ENCODE peak calls at places on chromosomes 16 and 17, in five cellular contexts. One of them, this sample, is unnamed. For H3K4me1, the result is how much of the 10 kb centered on the place peaks cover.

GRCh38 chr17:75090871-75091854 is 3.4 kb downstream of the SLC16A5 start:
- DNase-seq in spleen: peak
- DNase-seq in GM23248: no peak
- DNase-seq in iPS DF 6.9: no peak
- DNase-seq in CD4-positive, alpha-beta memory T cell: no peak
- DNase-seq in this sample: no peak

GRCh38 chr17:19897108-19897854 is 29.5 kb upstream of the ULK2 start:
- DNase-seq in spleen: peak
- DNase-seq in GM23248: no peak
- DNase-seq in iPS DF 6.9: no peak
- DNase-seq in CD4-positive, alpha-beta memory T cell: no peak
- DNase-seq in this sample: no peak

GRCh38 chr16:52424591-52424990 is 122.4 kb downstream of the TOX3 start:
- DNase-seq in spleen: no peak
- DNase-seq in GM23248: no peak
- DNase-seq in iPS DF 6.9: no peak
- DNase-seq in CD4-positive, alpha-beta memory T cell: no peak
- DNase-seq in this sample: no peak

GRCh38 chr16:27330542-27330941 is 16.8 kb downstream of the IL4R start:
- DNase-seq in spleen: peak
- DNase-seq in GM23248: peak
- DNase-seq in iPS DF 6.9: no peak
- DNase-seq in CD4-positive, alpha-beta memory T cell: no peak
- DNase-seq in this sample: no peak

GRCh38 chr17:27541326-27542023 is 85.2 kb downstream of the KSR1 start:
- DNase-seq in spleen: peak
- DNase-seq in GM23248: no peak
- DNase-seq in iPS DF 6.9: no peak
- DNase-seq in CD4-positive, alpha-beta memory T cell: no peak
- DNase-seq in this sample: no peak

GRCh38 chr16:27529962-27530361 is 19.8 kb downstream of the GTF3C1 start:
- DNase-seq in spleen: peak
- DNase-seq in GM23248: peak
- DNase-seq in iPS DF 6.9: no peak
- DNase-seq in CD4-positive, alpha-beta memory T cell: no peak
- DNase-seq in this sample: no peak

GRCh38 chr16:81711609-81712329 is 67.3 kb upstream of the PLCG2 start:
- DNase-seq in spleen: peak
- DNase-seq in GM23248: peak
- DNase-seq in iPS DF 6.9: no peak
- DNase-seq in CD4-positive, alpha-beta memory T cell: no peak
- DNase-seq in this sample: no peak

GRCh38 chr17:14152726-14153125 is 83.4 kb downstream of the COX10 start:
- DNase-seq in spleen: no peak
- DNase-seq in GM23248: no peak
- DNase-seq in iPS DF 6.9: no peak
- DNase-seq in CD4-positive, alpha-beta memory T cell: no peak
- DNase-seq in this sample: no peak

GRCh38 chr17:40816569-40816968 is 5.8 kb downstream of the KRT10 start:
- DNase-seq in spleen: no peak
- DNase-seq in GM23248: no peak
- DNase-seq in iPS DF 6.9: no peak
- DNase-seq in CD4-positive, alpha-beta memory T cell: no peak
- DNase-seq in this sample: no peak

GRCh38 chr17:35129154-35129972 is 7.9 kb downstream of the FNDC8 start:
- DNase-seq in spleen: no peak
- DNase-seq in GM23248: peak
- DNase-seq in iPS DF 6.9: no peak
- DNase-seq in CD4-positive, alpha-beta memory T cell: no peak
- DNase-seq in this sample: no peak

GRCh38 chr16:2799852-2800226 is 1.6 kb downstream of the PRSS41 start:
- DNase-seq in spleen: peak
- DNase-seq in GM23248: peak
- DNase-seq in iPS DF 6.9: no peak
- DNase-seq in CD4-positive, alpha-beta memory T cell: peak
- DNase-seq in this sample: no peak

GRCh38 chr16:71537643-71538042 is 11.4 kb downstream of the CHST4 start:
- DNase-seq in spleen: no peak
- DNase-seq in GM23248: peak
- DNase-seq in iPS DF 6.9: no peak
- DNase-seq in CD4-positive, alpha-beta memory T cell: no peak
- DNase-seq in this sample: peak

GRCh38 chr16:13936596-13937081 is 16.7 kb downstream of the ERCC4 start:
- DNase-seq in spleen: no peak
- DNase-seq in GM23248: peak
- DNase-seq in iPS DF 6.9: no peak
- DNase-seq in CD4-positive, alpha-beta memory T cell: no peak
- DNase-seq in this sample: no peak
- H3K27ac ChIP-seq in spleen: no peak
- H3K27ac ChIP-seq in GM23248: peak
- H3K27ac ChIP-seq in iPS DF 6.9: no peak
- H3K27ac ChIP-seq in CD4-positive, alpha-beta memory T cell: no peak
- H3K27ac ChIP-seq in this sample: no peak

GRCh38 chr17:65730711-65731169 is 169.3 kb upstream of the AXIN2 start:
- DNase-seq in spleen: no peak
- DNase-seq in GM23248: peak
- DNase-seq in iPS DF 6.9: no peak
- DNase-seq in CD4-positive, alpha-beta memory T cell: no peak
- DNase-seq in this sample: no peak

GRCh38 chr17:65727832-65728231 is 166.4 kb upstream of the AXIN2 start:
- DNase-seq in spleen: no peak
- DNase-seq in GM23248: no peak
- DNase-seq in iPS DF 6.9: no peak
- DNase-seq in CD4-positive, alpha-beta memory T cell: no peak
- DNase-seq in this sample: no peak

GRCh38 chr17:65729207-65729606 is 167.8 kb upstream of the AXIN2 start:
- DNase-seq in spleen: no peak
- DNase-seq in GM23248: no peak
- DNase-seq in iPS DF 6.9: no peak
- DNase-seq in CD4-positive, alpha-beta memory T cell: no peak
- DNase-seq in this sample: no peak

GRCh38 chr17:65723356-65723928 is 162.0 kb upstream of the AXIN2 start:
- DNase-seq in spleen: no peak
- DNase-seq in GM23248: peak
- DNase-seq in iPS DF 6.9: no peak
- DNase-seq in CD4-positive, alpha-beta memory T cell: no peak
- DNase-seq in this sample: no peak

DNA sequence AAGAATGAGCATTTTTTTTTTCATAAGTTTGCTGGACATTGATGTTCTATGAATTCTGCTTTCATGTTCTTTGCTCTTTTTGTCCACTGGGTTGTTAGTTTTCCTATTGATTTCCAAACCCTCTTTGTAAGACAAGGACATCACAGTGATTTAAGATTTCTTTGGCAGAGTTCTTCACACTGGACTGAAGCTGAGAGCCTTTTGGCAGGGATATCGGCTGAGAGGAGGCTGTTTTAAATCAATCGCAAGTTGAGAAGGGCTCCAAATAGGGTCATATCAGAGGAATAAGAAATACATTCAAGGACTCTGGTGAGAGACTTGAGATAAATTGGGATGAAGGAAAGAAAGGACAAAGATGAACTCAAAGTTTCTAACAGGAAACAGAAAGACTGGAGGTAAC is 165.8 kb upstream of the AXIN2 start:
- DNase-seq in spleen: no peak
- DNase-seq in GM23248: no peak
- DNase-seq in iPS DF 6.9: no peak
- DNase-seq in CD4-positive, alpha-beta memory T cell: no peak
- DNase-seq in this sample: no peak
- H3K4me1 ChIP-seq in spleen: under half
- H3K4me1 ChIP-seq in GM23248: under half
- H3K4me1 ChIP-seq in iPS DF 6.9: under half
- H3K4me1 ChIP-seq in CD4-positive, alpha-beta memory T cell: under half
- H3K4me1 ChIP-seq in this sample: under half

GRCh38 chr17:66451188-66452149 is 149.1 kb downstream of the PRKCA start:
- DNase-seq in spleen: no peak
- DNase-seq in GM23248: no peak
- DNase-seq in iPS DF 6.9: no peak
- DNase-seq in CD4-positive, alpha-beta memory T cell: no peak
- DNase-seq in this sample: no peak

GRCh38 chr17:66449418-66449977 is 147.1 kb downstream of the PRKCA start:
- DNase-seq in spleen: no peak
- DNase-seq in GM23248: no peak
- DNase-seq in iPS DF 6.9: no peak
- DNase-seq in CD4-positive, alpha-beta memory T cell: no peak
- DNase-seq in this sample: no peak

GRCh38 chr17:66448008-66448644 is 145.7 kb downstream of the PRKCA start:
- DNase-seq in spleen: no peak
- DNase-seq in GM23248: no peak
- DNase-seq in iPS DF 6.9: no peak
- DNase-seq in CD4-positive, alpha-beta memory T cell: no peak
- DNase-seq in this sample: no peak

GRCh38 chr17:66450857-66451158 is 148.4 kb downstream of the PRKCA start:
- DNase-seq in spleen: no peak
- DNase-seq in GM23248: no peak
- DNase-seq in iPS DF 6.9: no peak
- DNase-seq in CD4-positive, alpha-beta memory T cell: no peak
- DNase-seq in this sample: no peak

GRCh38 chr17:66450008-66450856 is 147.8 kb downstream of the PRKCA start:
- DNase-seq in spleen: no peak
- DNase-seq in GM23248: no peak
- DNase-seq in iPS DF 6.9: no peak
- DNase-seq in CD4-positive, alpha-beta memory T cell: no peak
- DNase-seq in this sample: no peak
- H3K4me3 ChIP-seq in spleen: no peak
- H3K4me3 ChIP-seq in GM23248: no peak
- H3K4me3 ChIP-seq in iPS DF 6.9: no peak
- H3K4me3 ChIP-seq in CD4-positive, alpha-beta memory T cell: no peak
- H3K4me3 ChIP-seq in this sample: no peak

DNA sequence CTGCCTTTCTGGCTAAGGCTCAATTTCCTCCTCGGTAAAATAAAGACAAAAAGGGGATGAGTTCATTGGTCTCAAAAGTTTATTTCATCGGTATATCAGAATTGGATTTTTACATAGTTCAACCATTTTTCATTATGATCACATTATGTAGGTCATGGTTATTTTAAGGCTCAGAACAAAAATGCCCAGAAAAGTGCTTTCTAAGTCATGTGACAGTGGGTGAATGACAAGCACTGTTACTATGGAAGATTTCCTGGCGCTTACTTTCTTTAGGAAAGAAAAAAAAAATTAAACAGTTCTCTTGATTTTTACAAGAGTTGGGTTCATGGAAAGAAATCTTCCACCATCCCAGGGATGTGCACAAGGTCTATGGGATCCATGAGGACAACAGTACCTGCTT is 117.9 kb upstream of the CES5A start:
- DNase-seq in spleen: no peak
- DNase-seq in GM23248: no peak
- DNase-seq in iPS DF 6.9: no peak
- DNase-seq in CD4-positive, alpha-beta memory T cell: no peak
- DNase-seq in this sample: no peak
- H3K27ac ChIP-seq in spleen: no peak
- H3K27ac ChIP-seq in GM23248: no peak
- H3K27ac ChIP-seq in iPS DF 6.9: no peak
- H3K27ac ChIP-seq in CD4-positive, alpha-beta memory T cell: no peak
- H3K27ac ChIP-seq in this sample: no peak

GRCh38 chr17:76189247-76189646 is 48.2 kb upstream of the FOXJ1 start:
- DNase-seq in spleen: no peak
- DNase-seq in GM23248: no peak
- DNase-seq in iPS DF 6.9: no peak
- DNase-seq in CD4-positive, alpha-beta memory T cell: no peak
- DNase-seq in this sample: no peak

GRCh38 chr17:76189741-76190140 is 48.7 kb upstream of the FOXJ1 start:
- DNase-seq in spleen: no peak
- DNase-seq in GM23248: no peak
- DNase-seq in iPS DF 6.9: no peak
- DNase-seq in CD4-positive, alpha-beta memory T cell: no peak
- DNase-seq in this sample: no peak

GRCh38 chr17:76184266-76184665 is 43.2 kb upstream of the FOXJ1 start:
- DNase-seq in spleen: no peak
- DNase-seq in GM23248: no peak
- DNase-seq in iPS DF 6.9: no peak
- DNase-seq in CD4-positive, alpha-beta memory T cell: no peak
- DNase-seq in this sample: no peak

GRCh38 chr17:76191891-76192290 is 48.4 kb downstream of the RNF157 start:
- DNase-seq in spleen: no peak
- DNase-seq in GM23248: no peak
- DNase-seq in iPS DF 6.9: no peak
- DNase-seq in CD4-positive, alpha-beta memory T cell: peak
- DNase-seq in this sample: peak

DNA sequence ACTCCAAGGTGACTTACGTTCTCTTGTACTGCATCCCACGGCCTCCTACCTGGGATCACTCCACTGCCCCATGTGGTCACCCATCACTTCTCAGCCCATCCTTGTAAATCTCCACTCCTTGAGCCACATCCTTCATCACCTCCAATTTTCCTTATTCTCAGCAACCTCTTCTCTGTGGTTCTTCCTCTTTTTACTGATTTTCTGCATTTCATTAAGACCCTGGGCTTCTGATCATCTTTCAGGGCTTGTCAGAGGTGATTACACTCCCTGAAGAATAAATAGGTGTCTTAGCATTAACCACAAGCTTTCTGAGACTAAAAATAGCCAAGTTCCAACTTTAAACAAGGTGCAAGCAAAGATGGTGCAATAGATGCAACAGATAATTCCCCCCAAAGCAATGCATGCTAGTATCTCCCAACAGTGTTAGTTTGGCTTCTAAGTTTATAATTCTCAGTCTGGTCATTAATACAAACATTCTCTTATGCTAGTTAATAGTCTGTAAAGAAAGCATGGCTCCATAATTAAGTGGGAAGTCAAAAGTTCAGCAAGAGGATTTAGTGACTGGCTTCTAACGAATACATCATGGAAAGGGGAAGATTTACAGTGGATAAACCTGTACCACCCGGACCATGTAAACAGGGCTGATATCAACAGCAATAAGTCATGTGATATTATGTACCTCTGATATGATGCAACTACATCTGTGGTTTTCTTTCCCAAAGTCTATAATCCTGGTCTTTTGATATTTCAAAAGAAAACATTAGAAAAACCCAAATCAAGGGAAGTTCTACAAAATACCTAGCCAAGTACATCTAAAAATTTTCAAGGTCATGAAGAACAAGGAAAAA is 47.4 kb upstream of the FOXJ1 start:
- DNase-seq in spleen: no peak
- DNase-seq in GM23248: no peak
- DNase-seq in iPS DF 6.9: no peak
- DNase-seq in CD4-positive, alpha-beta memory T cell: no peak
- DNase-seq in this sample: no peak
- H3K4me1 ChIP-seq in spleen: under half
- H3K4me1 ChIP-seq in GM23248: under half
- H3K4me1 ChIP-seq in iPS DF 6.9: under half
- H3K4me1 ChIP-seq in CD4-positive, alpha-beta memory T cell: half or more
- H3K4me1 ChIP-seq in this sample: half or more

GRCh38 chr17:58525239-58525638 is 10.8 kb upstream of the MTMR4 start:
- DNase-seq in spleen: no peak
- DNase-seq in GM23248: peak
- DNase-seq in iPS DF 6.9: no peak
- DNase-seq in CD4-positive, alpha-beta memory T cell: no peak
- DNase-seq in this sample: no peak
- H3K4me3 ChIP-seq in spleen: no peak
- H3K4me3 ChIP-seq in GM23248: no peak
- H3K4me3 ChIP-seq in iPS DF 6.9: no peak
- H3K4me3 ChIP-seq in CD4-positive, alpha-beta memory T cell: no peak
- H3K4me3 ChIP-seq in this sample: no peak

GRCh38 chr16:22278418-22278817 is 18.8 kb upstream of the POLR3E start:
- DNase-seq in spleen: no peak
- DNase-seq in GM23248: no peak
- DNase-seq in iPS DF 6.9: no peak
- DNase-seq in CD4-positive, alpha-beta memory T cell: no peak
- DNase-seq in this sample: no peak
- H3K27ac ChIP-seq in spleen: no peak
- H3K27ac ChIP-seq in GM23248: no peak
- H3K27ac ChIP-seq in iPS DF 6.9: no peak
- H3K27ac ChIP-seq in CD4-positive, alpha-beta memory T cell: no peak
- H3K27ac ChIP-seq in this sample: no peak

GRCh38 chr16:85374571-85374872 is 238.6 kb upstream of the GSE1 start:
- DNase-seq in spleen: no peak
- DNase-seq in GM23248: no peak
- DNase-seq in iPS DF 6.9: no peak
- DNase-seq in CD4-positive, alpha-beta memory T cell: no peak
- DNase-seq in this sample: no peak
- H3K4me1 ChIP-seq in spleen: under half
- H3K4me1 ChIP-seq in GM23248: half or more
- H3K4me1 ChIP-seq in iPS DF 6.9: under half
- H3K4me1 ChIP-seq in CD4-positive, alpha-beta memory T cell: under half
- H3K4me1 ChIP-seq in this sample: under half

This sample was measured in CD4-positive, CD25-positive, alpha-beta regulatory T cell.